ENCODE peak calls at places on chromosomes 12 and 14, in six cellular contexts. One of them, this sample, is unnamed.

GRCh38 chr14:29461131-29461530 is 466.5 kb downstream of the PRKD1 start:
- DNase-seq in HepG2: no peak
- DNase-seq in K562: no peak
- DNase-seq in HCT116: no peak
- DNase-seq in A549: no peak
- DNase-seq in IMR-90: no peak
- DNase-seq in this sample: no peak

GRCh38 chr12:26987634-26988424 is 26.4 kb downstream of the TM7SF3 start:
- DNase-seq in HCT116: no peak
- DNase-seq in HepG2: no peak
- DNase-seq in IMR-90: peak
- DNase-seq in A549: no peak
- DNase-seq in K562: no peak
- DNase-seq in this sample: no peak

GRCh38 chr14:75299064-75299463 is 20.4 kb downstream of the FOS start:
- DNase-seq in K562: peak
- DNase-seq in IMR-90: no peak
- DNase-seq in HepG2: no peak
- DNase-seq in HCT116: no peak
- DNase-seq in A549: no peak
- DNase-seq in this sample: no peak

GRCh38 chr12:109612975-109613502 is 39.4 kb downstream of the MVK start:
- DNase-seq in A549: peak
- DNase-seq in HCT116: no peak
- DNase-seq in HepG2: peak
- DNase-seq in IMR-90: peak
- DNase-seq in K562: peak
- DNase-seq in this sample: no peak

GRCh38 chr14:105074601-105075053 is 9.4 kb upstream of the GPR132 start:
- DNase-seq in HCT116: no peak
- DNase-seq in A549: no peak
- DNase-seq in K562: no peak
- DNase-seq in IMR-90: no peak
- DNase-seq in HepG2: no peak
- DNase-seq in this sample: no peak

GRCh38 chr14:21191261-21191808 is 35.5 kb upstream of the OR5AU1 start:
- DNase-seq in HCT116: no peak
- DNase-seq in A549: no peak
- DNase-seq in K562: no peak
- DNase-seq in HepG2: no peak
- DNase-seq in IMR-90: no peak
- DNase-seq in this sample: no peak

GRCh38 chr12:116087962-116088361 is 189.5 kb downstream of the MED13L start:
- DNase-seq in IMR-90: no peak
- DNase-seq in A549: no peak
- DNase-seq in HepG2: peak
- DNase-seq in HCT116: no peak
- DNase-seq in K562: no peak
- DNase-seq in this sample: no peak

GRCh38 chr12:91191516-91192111 is 9.0 kb upstream of the DCN start:
- DNase-seq in K562: no peak
- DNase-seq in A549: no peak
- DNase-seq in IMR-90: no peak
- DNase-seq in HepG2: no peak
- DNase-seq in HCT116: no peak
- DNase-seq in this sample: no peak

GRCh38 chr14:103801459-103801858 is 45.9 kb downstream of the PPP1R13B start:
- DNase-seq in HepG2: peak
- DNase-seq in A549: no peak
- DNase-seq in K562: no peak
- DNase-seq in IMR-90: peak
- DNase-seq in HCT116: no peak
- DNase-seq in this sample: no peak

GRCh38 chr14:53792909-53793308 is 163.7 kb downstream of the BMP4 start:
- DNase-seq in HepG2: no peak
- DNase-seq in IMR-90: no peak
- DNase-seq in K562: no peak
- DNase-seq in HCT116: no peak
- DNase-seq in A549: no peak
- DNase-seq in this sample: no peak

GRCh38 chr14:62187265-62187664 is 425.0 kb downstream of the SNAPC1 start:
- DNase-seq in A549: no peak
- DNase-seq in HepG2: no peak
- DNase-seq in HCT116: no peak
- DNase-seq in K562: no peak
- DNase-seq in IMR-90: no peak
- DNase-seq in this sample: no peak

GRCh38 chr12:66061557-66062279 is 68.8 kb downstream of the LLPH start:
- DNase-seq in IMR-90: no peak
- DNase-seq in K562: no peak
- DNase-seq in HCT116: no peak
- DNase-seq in A549: no peak
- DNase-seq in HepG2: no peak
- DNase-seq in this sample: peak

GRCh38 chr14:101851716-101852395 is 90.3 kb downstream of the PPP2R5C start:
- DNase-seq in K562: no peak
- DNase-seq in A549: no peak
- DNase-seq in IMR-90: no peak
- DNase-seq in HCT116: no peak
- DNase-seq in HepG2: no peak
- DNase-seq in this sample: no peak

GRCh38 chr12:14473707-14474287 is 93.9 kb downstream of the PLBD1 start:
- DNase-seq in IMR-90: peak
- DNase-seq in A549: no peak
- DNase-seq in HCT116: peak
- DNase-seq in HepG2: peak
- DNase-seq in K562: no peak
- DNase-seq in this sample: no peak

GRCh38 chr14:96824283-96824682 is 27.1 kb downstream of the VRK1 start:
- DNase-seq in HCT116: no peak
- DNase-seq in IMR-90: peak
- DNase-seq in K562: no peak
- DNase-seq in HepG2: no peak
- DNase-seq in A549: no peak
- DNase-seq in this sample: no peak

GRCh38 chr12:128830505-128830893 is 6.7 kb upstream of the SLC15A4 start:
- DNase-seq in A549: no peak
- DNase-seq in HCT116: no peak
- DNase-seq in IMR-90: no peak
- DNase-seq in K562: no peak
- DNase-seq in HepG2: no peak
- DNase-seq in this sample: no peak

GRCh38 chr14:74867673-74868072 is 8.3 kb downstream of the PROX2 start:
- DNase-seq in IMR-90: peak
- DNase-seq in K562: no peak
- DNase-seq in HCT116: no peak
- DNase-seq in A549: no peak
- DNase-seq in HepG2: no peak
- DNase-seq in this sample: peak

GRCh38 chr12:104094284-104094683 is 30.0 kb downstream of the HCFC2 start:
- DNase-seq in A549: no peak
- DNase-seq in IMR-90: peak
- DNase-seq in HepG2: no peak
- DNase-seq in K562: no peak
- DNase-seq in HCT116: no peak
- DNase-seq in this sample: no peak

GRCh38 chr12:65164774-65165173 is 4.6 kb upstream of the LEMD3 start:
- DNase-seq in HCT116: no peak
- DNase-seq in IMR-90: no peak
- DNase-seq in K562: no peak
- DNase-seq in A549: no peak
- DNase-seq in HepG2: no peak
- DNase-seq in this sample: no peak

GRCh38 chr14:89618309-89618708 is 201.3 kb upstream of the FOXN3 start:
- DNase-seq in HepG2: peak
- DNase-seq in K562: no peak
- DNase-seq in HCT116: no peak
- DNase-seq in IMR-90: no peak
- DNase-seq in A549: no peak
- DNase-seq in this sample: peak

GRCh38 chr12:79482323-79482722 is 208.4 kb downstream of the PAWR start:
- DNase-seq in HCT116: no peak
- DNase-seq in HepG2: no peak
- DNase-seq in A549: no peak
- DNase-seq in K562: no peak
- DNase-seq in IMR-90: no peak
- DNase-seq in this sample: no peak

GRCh38 chr14:24059841-24060388 is 8.1 kb downstream of the CARMIL3 start:
- DNase-seq in IMR-90: no peak
- DNase-seq in HepG2: no peak
- DNase-seq in K562: no peak
- DNase-seq in HCT116: no peak
- DNase-seq in A549: no peak
- DNase-seq in this sample: no peak

GRCh38 chr12:67519824-67520433 is 128.6 kb upstream of the DYRK2 start:
- DNase-seq in HepG2: no peak
- DNase-seq in A549: no peak
- DNase-seq in IMR-90: no peak
- DNase-seq in HCT116: no peak
- DNase-seq in K562: no peak
- DNase-seq in this sample: no peak

GRCh38 chr14:59297070-59297766 is 108.8 kb downstream of the DAAM1 start:
- DNase-seq in HepG2: peak
- DNase-seq in K562: no peak
- DNase-seq in HCT116: no peak
- DNase-seq in IMR-90: no peak
- DNase-seq in A549: no peak
- DNase-seq in this sample: no peak

GRCh38 chr14:77126461-77126990 is 15.1 kb downstream of the ZDHHC22 start:
- DNase-seq in IMR-90: no peak
- DNase-seq in A549: no peak
- DNase-seq in HCT116: no peak
- DNase-seq in K562: no peak
- DNase-seq in HepG2: no peak
- DNase-seq in this sample: no peak

GRCh38 chr12:63845726-63846125 is 1.2 kb downstream of the SRGAP1 start:
- DNase-seq in K562: no peak
- DNase-seq in IMR-90: peak
- DNase-seq in HCT116: no peak
- DNase-seq in A549: no peak
- DNase-seq in HepG2: peak
- DNase-seq in this sample: peak

DNA sequence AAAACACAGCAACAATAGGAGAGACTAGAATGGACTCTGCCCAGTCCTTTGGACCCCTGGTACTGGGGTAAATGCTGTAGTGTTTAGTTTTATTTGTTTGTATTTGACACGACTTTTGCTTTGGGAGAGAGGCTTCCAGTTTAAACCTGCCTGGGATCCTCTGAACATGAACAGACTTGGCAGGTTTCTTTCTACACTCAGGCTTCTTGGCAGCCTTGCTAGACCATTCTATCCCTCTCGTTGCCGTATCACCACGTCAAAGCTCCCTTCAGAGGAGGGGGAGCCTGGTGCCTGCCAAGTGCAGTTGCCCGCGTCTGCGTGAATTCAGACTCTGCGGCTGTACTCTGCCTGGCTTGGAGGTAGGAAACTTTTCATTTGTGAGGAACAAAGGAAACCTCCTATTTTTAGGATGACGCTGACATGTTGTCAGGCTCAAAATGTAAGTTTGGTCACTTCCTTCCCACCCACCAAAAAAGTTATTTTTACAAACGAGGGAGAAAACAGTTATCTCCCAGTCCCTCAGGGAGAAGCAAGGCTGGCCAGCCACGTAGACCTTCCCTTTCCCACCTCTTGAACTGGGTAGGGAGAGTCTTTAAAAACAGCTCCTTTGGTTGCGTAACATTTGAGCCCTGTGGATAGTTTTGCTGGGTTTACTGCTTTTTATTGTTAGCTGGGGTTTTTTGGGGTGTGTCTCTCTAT is 26.0 kb downstream of the CD9 start:
- DNase-seq in IMR-90: peak
- DNase-seq in HCT116: no peak
- DNase-seq in K562: no peak
- DNase-seq in HepG2: peak
- DNase-seq in A549: no peak
- DNase-seq in this sample: peak
- TF ChIP-seq POLR2A in IMR-90: no peak
- TF ChIP-seq POLR2A in HCT116: no peak
- TF ChIP-seq POLR2A in K562: no peak
- TF ChIP-seq POLR2A in HepG2: peak
- TF ChIP-seq POLR2A in A549: no peak
- TF ChIP-seq POLR2A in this sample: no peak

DNA sequence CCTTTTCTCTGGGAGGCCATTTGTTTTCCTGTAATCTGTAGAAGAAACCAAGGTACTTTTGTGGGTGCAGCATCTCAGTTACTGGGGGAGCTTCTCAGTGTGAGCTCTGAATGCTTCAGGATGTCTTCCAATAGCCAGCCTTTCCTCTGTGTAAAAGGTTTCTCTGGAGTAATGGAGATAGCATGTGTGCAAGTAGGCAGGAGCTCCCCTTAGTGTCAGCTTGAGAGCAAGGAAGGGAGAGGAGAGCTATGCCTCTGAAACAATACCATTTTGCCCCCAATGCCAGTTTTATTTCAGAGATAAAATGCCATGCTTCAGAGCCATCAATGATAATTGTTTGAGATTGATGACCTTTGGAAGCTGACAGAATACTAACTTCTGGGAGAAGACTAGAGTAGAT is 125.5 kb downstream of the CRADD start:
- DNase-seq in HepG2: no peak
- DNase-seq in K562: no peak
- DNase-seq in A549: no peak
- DNase-seq in HCT116: no peak
- DNase-seq in IMR-90: peak
- DNase-seq in this sample: no peak
- H3K27ac ChIP-seq in HepG2: no peak
- H3K27ac ChIP-seq in K562: no peak
- H3K27ac ChIP-seq in A549: no peak
- H3K27ac ChIP-seq in HCT116: no peak
- H3K27ac ChIP-seq in IMR-90: no peak
- H3K27ac ChIP-seq in this sample: no peak

GRCh38 chr14:92751819-92752218 is 3.4 kb upstream of the LGMN start:
- DNase-seq in K562: no peak
- DNase-seq in IMR-90: no peak
- DNase-seq in A549: no peak
- DNase-seq in HCT116: no peak
- DNase-seq in HepG2: peak
- DNase-seq in this sample: no peak
- H3K4me2 ChIP-seq in K562: no peak
- H3K4me2 ChIP-seq in IMR-90: no peak
- H3K4me2 ChIP-seq in A549: no peak
- H3K4me2 ChIP-seq in HCT116: no peak
- H3K4me2 ChIP-seq in HepG2: peak
- H3K4me2 ChIP-seq in this sample: no peak

DNA sequence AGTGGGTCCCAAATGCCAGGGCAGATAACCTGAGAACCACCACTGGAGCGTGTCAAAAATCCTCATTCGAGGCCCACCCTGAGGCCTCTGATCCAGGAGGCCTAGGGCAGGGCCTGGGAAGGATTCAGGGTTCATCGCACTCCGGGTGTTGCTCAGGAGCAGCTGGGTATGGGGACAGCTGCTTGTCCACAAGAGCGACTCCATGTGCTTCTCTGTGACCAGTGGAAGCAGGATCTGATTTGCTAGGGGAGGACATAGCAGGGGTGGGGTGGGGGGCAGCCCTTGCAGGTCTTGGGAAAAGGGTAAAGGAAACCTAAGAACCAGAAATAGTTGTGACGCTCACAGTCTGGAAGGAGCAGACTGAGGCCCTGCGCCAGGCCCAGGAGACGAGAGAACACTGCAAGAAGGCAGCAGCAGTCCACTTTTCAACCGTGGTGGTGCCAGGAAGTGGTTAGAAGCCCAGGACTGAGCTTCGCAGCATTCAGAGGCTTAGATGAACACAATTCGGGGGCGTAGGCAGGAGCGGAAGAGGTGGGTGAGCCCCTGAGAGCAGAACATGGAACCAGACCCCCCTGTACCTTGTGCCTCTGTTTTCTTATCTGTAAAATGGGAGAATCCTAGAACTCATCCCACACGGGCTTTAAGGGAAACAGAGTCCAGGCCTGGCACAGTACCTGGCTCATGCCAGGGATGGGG is 33.7 kb downstream of the ITPK1 start:
- DNase-seq in HepG2: no peak
- DNase-seq in K562: no peak
- DNase-seq in HCT116: no peak
- DNase-seq in A549: no peak
- DNase-seq in IMR-90: no peak
- DNase-seq in this sample: no peak
- TF ChIP-seq POLR2A in HepG2: no peak
- TF ChIP-seq POLR2A in K562: no peak
- TF ChIP-seq POLR2A in HCT116: no peak
- TF ChIP-seq POLR2A in A549: no peak
- TF ChIP-seq POLR2A in IMR-90: no peak
- TF ChIP-seq POLR2A in this sample: no peak